ENCODE peak calls at places on chromosomes 11 and 22, in six cellular contexts. Q is stimulated activated CD4-positive, alpha-beta T cell treated with anti-CD3 and anti-CD28 coated beads, Interleukin-15, amount 100 ng/mL, for 48 hours; X is PC-3; W is HCT116; M is H54; O is astrocyte of the cerebellum. B is an unnamed sample.
A peak's percentile ranks its signal among the peaks of the same experiment; 100 is the strongest.

GRCh38 chr22:23239429-23239828 is 59.1 kb downstream of the BCR start:
- DNase-seq in Q (no peak), X (no peak), W (no peak), M (no peak), O (no peak), B (no peak)

GRCh38 chr22:46070722-46071450 is 79.4 kb upstream of the PPARA start:
- DNase-seq in Q (no peak), X (peak; percentile 70), W (no peak), M (no peak), O (no peak), B (no peak)

GRCh38 chr11:62689421-62690183 is at the start of gene LRRN4CL:
- DNase-seq in Q (no peak), X (no peak), W (no peak), M (peak; percentile 77), O (peak; percentile 73), B (no peak)

GRCh38 chr22:22798716-22799115 is 88.9 kb upstream of the IGLL5 start:
- DNase-seq in Q (no peak), X (no peak), W (no peak), M (no peak), O (no peak), B (no peak)

GRCh38 chr22:26756675-26757293 is 99.4 kb downstream of the MIAT start:
- DNase-seq in Q (peak; percentile 14), X (peak; percentile 37), W (peak; percentile 8), M (peak; percentile 50), O (no peak), B (no peak)

GRCh38 chr22:46044718-46045458 is 67.9 kb upstream of the WNT7B start:
- DNase-seq in Q (no peak), X (no peak), W (no peak), M (no peak), O (no peak), B (no peak)

GRCh38 chr11:26599421-26599820 is 27.4 kb upstream of the MUC15 start:
- DNase-seq in Q (no peak), X (no peak), W (no peak), M (no peak), O (peak; percentile 13), B (no peak)

GRCh38 chr22:18973264-18974031 is 37.4 kb upstream of the PRODH start:
- DNase-seq in Q (no peak), X (no peak), W (no peak), M (no peak), O (no peak), B (no peak)

GRCh38 chr22:25100972-25101371 is 98.7 kb upstream of the CRYBB3 start:
- DNase-seq in Q (no peak), X (no peak), W (no peak), M (no peak), O (no peak), B (no peak)

GRCh38 chr11:19966927-19967326 is 193.3 kb downstream of the DBX1 start:
- DNase-seq in Q (no peak), X (no peak), W (no peak), M (no peak), O (no peak), B (no peak)

GRCh38 chr22:39149915-39150847 is 2.3 kb downstream of the CBX7 start:
- DNase-seq in Q (no peak), X (no peak), W (no peak), M (no peak), O (no peak), B (no peak)

GRCh38 chr11:115083129-115083823 is 404.9 kb downstream of the NXPE2 start:
- DNase-seq in Q (no peak), X (no peak), W (no peak), M (no peak), O (no peak), B (no peak)

GRCh38 chr22:46336119-46337078 is 885 bp downstream of the TRMU start:
- DNase-seq in Q (no peak), X (peak; percentile 4), W (no peak), M (no peak), O (no peak), B (no peak)

GRCh38 chr11:27464155-27464759 is 8.3 kb downstream of the LGR4 start:
- DNase-seq in Q (no peak), X (peak; percentile 88), W (no peak), M (no peak), O (no peak), B (peak; percentile 36)

GRCh38 chr22:46614070-46614931 is 5.9 kb upstream of the GRAMD4 start:
- DNase-seq in Q (peak; percentile 56), X (no peak), W (no peak), M (no peak), O (no peak), B (no peak)

GRCh38 chr11:66247801-66248200 is 20.6 kb upstream of the RAB1B start:
- DNase-seq in Q (no peak), X (no peak), W (no peak), M (no peak), O (no peak), B (no peak)

GRCh38 chr11:94909371-94909820 is 64.0 kb downstream of the CWC15 start:
- DNase-seq in Q (no peak), X (no peak), W (no peak), M (no peak), O (no peak), B (no peak)

GRCh38 chr11:110829873-110830272 is 117.6 kb upstream of the ARHGAP20 start:
- DNase-seq in Q (no peak), X (no peak), W (no peak), M (no peak), O (no peak), B (no peak)

GRCh38 chr11:119590651-119591308 is 138.2 kb downstream of the NECTIN1 start:
- DNase-seq in Q (no peak), X (peak; percentile 97), W (no peak), M (no peak), O (peak; percentile 62), B (peak; percentile 81)

GRCh38 chr11:104435498-104435897 is 271.6 kb upstream of the PDGFD start:
- DNase-seq in Q (no peak), X (no peak), W (no peak), M (no peak), O (no peak), B (no peak)

GRCh38 chr11:123122852-123123251 is 60.9 kb upstream of the HSPA8 start:
- DNase-seq in Q (no peak), X (no peak), W (no peak), M (no peak), O (no peak), B (no peak)

GRCh38 chr11:2703487-2704141 is 3.8 kb upstream of the KCNQ1OT1 start:
- DNase-seq in Q (no peak), X (no peak), W (no peak), M (no peak), O (no peak), B (no peak)

GRCh38 chr11:60265373-60266214 is 14.9 kb upstream of the MS4A4A start:
- DNase-seq in Q (no peak), X (peak; percentile 85), W (peak; percentile 36), M (peak; percentile 2), O (peak; percentile 3), B (no peak)

GRCh38 chr22:25987948-25988347 is 181.3 kb upstream of the SEZ6L start:
- DNase-seq in Q (no peak), X (no peak), W (no peak), M (no peak), O (no peak), B (no peak)

GRCh38 chr11:12271241-12271640 is 106.1 kb upstream of the PARVA start:
- DNase-seq in Q (no peak), X (no peak), W (no peak), M (no peak), O (no peak), B (no peak)

GRCh38 chr22:39123811-39124668 is 27.0 kb downstream of the APOBEC3H start:
- DNase-seq in Q (no peak), X (no peak), W (no peak), M (no peak), O (no peak), B (no peak)

GRCh38 chr22:21686634-21687393 is 21.0 kb downstream of the PPIL2 start:
- DNase-seq in Q (no peak), X (no peak), W (no peak), M (no peak), O (no peak), B (no peak)

B was measured in keratinocyte.